ENCODE peak calls at places on chromosome 1, in four cellular contexts. U, K, E and R are unnamed samples. For H3K36me3, the result is how much of the 10 kb centered on the place peaks cover.

GRCh38 chr1:59978026-59978425 is 51.5 kb upstream of the CYP2J2 start:
- DNase-seq in K (no peak), U (no peak), E (no peak), R (no peak)

GRCh38 chr1:2631136-2632050 is 1.4 kb downstream of the MMEL1 start:
- DNase-seq in K (peak), E (no peak), U (no peak), R (no peak)

GRCh38 chr1:212457740-212458338 is 25.1 kb downstream of the NENF start:
- DNase-seq in U (peak), E (peak), K (no peak), R (no peak)

GRCh38 chr1:33314371-33314893 is 6.5 kb downstream of the A3GALT2 start:
- DNase-seq in K (peak), U (no peak), E (no peak), R (no peak)

GRCh38 chr1:12165342-12165741 is 1.4 kb upstream of the TNFRSF1B start:
- DNase-seq in E (no peak), U (no peak), K (no peak), R (no peak)

GRCh38 chr1:18676431-18676830 is 45.8 kb downstream of the PAX7 start:
- DNase-seq in K (no peak), E (no peak), U (no peak), R (no peak)

GRCh38 chr1:65510961-65511360 is 90.5 kb downstream of the LEPR start:
- DNase-seq in K (no peak), E (no peak), U (no peak), R (no peak)

GRCh38 chr1:11570821-11571220 is 83.4 kb downstream of the FBXO2 start:
- DNase-seq in U (no peak), K (no peak), E (no peak), R (no peak)

GRCh38 chr1:198620198-198620597 is 18.6 kb upstream of the PTPRC start:
- DNase-seq in E (no peak), U (no peak), K (no peak), R (no peak)

GRCh38 chr1:15723631-15724246 is 12.3 kb upstream of the SLC25A34 start:
- DNase-seq in K (no peak), U (no peak), E (no peak), R (no peak)
- H3K36me3 ChIP-seq in K (half or more), U (under half), E (half or more), R (half or more)

GRCh38 chr1:35439626-35440025 is 117.6 kb downstream of the KIAA0319L start:
- DNase-seq in K (no peak), E (no peak), U (no peak), R (no peak)
- H3K36me3 ChIP-seq in K (half or more), E (under half), U (under half), R (under half)

GRCh38 chr1:209625205-209625549 is 27.0 kb downstream of the LAMB3 start:
- DNase-seq in K (no peak), E (no peak), U (no peak), R (no peak)
- H3K36me3 ChIP-seq in K (under half), E (under half), U (under half), R (under half)

DNA sequence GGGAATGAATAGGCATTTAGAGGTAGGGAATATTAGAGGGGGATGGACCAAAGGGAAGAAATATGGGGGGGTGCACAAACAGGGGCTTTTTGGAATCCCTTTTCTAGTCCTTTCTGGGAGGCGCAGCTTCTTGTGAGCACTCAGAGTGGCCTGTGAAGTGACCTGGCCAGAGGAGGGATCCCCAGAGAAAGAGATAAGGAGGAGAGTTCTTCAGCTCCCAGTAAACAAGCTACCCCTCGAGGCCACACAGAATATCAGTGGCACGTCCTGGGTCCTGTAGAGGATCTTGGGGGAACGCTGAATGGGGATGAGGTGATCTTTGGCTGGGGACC is 19.4 kb downstream of the VANGL2 start:
- DNase-seq in E (no peak), U (no peak), K (no peak), R (no peak)
- H3K36me3 ChIP-seq in E (under half), U (under half), K (under half), R (under half)

GRCh38 chr1:55124470-55124869 is 85.1 kb downstream of the PCSK9 start:
- DNase-seq in K (no peak), E (no peak), U (no peak), R (no peak)
- H3K36me3 ChIP-seq in K (half or more), E (half or more), U (under half), R (under half)